ENCODE peak calls at places on chromosomes 5 and 9, in eight cellular contexts. W is CD8-positive, alpha-beta T cell; Y is nephron progenitor cell; R is brain microvascular endothelial cell; M is stomach; C is mesothelial cell of epicardium; D is OCI-LY7; K is coronary artery. H is an unnamed sample.

GRCh38 chr5:151195622-151196021 is 28.3 kb downstream of the CCDC69 start:
- DNase-seq in K (no peak), R (no peak), Y (no peak), D (no peak), M (no peak), C (no peak), W (no peak), H (no peak)

GRCh38 chr5:63495225-63495624 is 467.0 kb downstream of the HTR1A start:
- DNase-seq in R (no peak), K (no peak), W (no peak), M (no peak), C (no peak), D (no peak), Y (no peak), H (no peak)

GRCh38 chr9:69971643-69972449 is 71.8 kb upstream of the MAMDC2 start:
- DNase-seq in M (peak), K (peak), R (peak), D (peak), W (peak), C (peak), Y (peak), H (peak)

GRCh38 chr5:98631311-98632054 is 142.0 kb upstream of the RGMB start:
- DNase-seq in K (no peak), W (no peak), R (peak), Y (no peak), M (no peak), C (no peak), D (no peak), H (no peak)

GRCh38 chr5:33477816-33478215 is 37.1 kb downstream of the TARS1 start:
- DNase-seq in R (no peak), M (no peak), K (no peak), W (no peak), Y (no peak), D (no peak), C (no peak), H (no peak)

GRCh38 chr9:89149726-89150125 is 28.9 kb downstream of the SHC3 start:
- DNase-seq in M (no peak), C (no peak), K (no peak), D (no peak), Y (no peak), R (peak), W (no peak), H (no peak)

GRCh38 chr5:119706049-119706448 is 76.7 kb downstream of the FAM170A start:
- DNase-seq in W (no peak), Y (no peak), K (no peak), R (no peak), M (no peak), C (no peak), D (no peak), H (no peak)

GRCh38 chr5:33230467-33231078 is 210.2 kb upstream of the TARS1 start:
- DNase-seq in W (no peak), Y (no peak), M (no peak), D (no peak), C (no peak), K (no peak), R (no peak), H (no peak)

GRCh38 chr9:16689352-16689938 is 181.0 kb downstream of the BNC2 start:
- DNase-seq in Y (no peak), K (no peak), R (peak), M (peak), C (no peak), D (no peak), W (no peak), H (no peak)

GRCh38 chr9:35229066-35229778 is 67.4 kb downstream of the UNC13B start:
- DNase-seq in K (no peak), C (no peak), Y (no peak), D (no peak), M (no peak), W (no peak), R (no peak), H (no peak)

GRCh38 chr5:170892201-170892600 is 30.4 kb downstream of the RANBP17 start:
- DNase-seq in D (no peak), C (no peak), Y (no peak), K (no peak), W (no peak), R (peak), M (no peak), H (no peak)

GRCh38 chr5:87302061-87302460 is 34.4 kb downstream of the RASA1 start:
- DNase-seq in K (no peak), M (no peak), W (no peak), C (no peak), R (no peak), Y (no peak), D (no peak), H (no peak)

GRCh38 chr5:97842687-97843086 is 659.6 kb upstream of the RIOK2 start:
- DNase-seq in R (no peak), D (no peak), M (no peak), C (no peak), K (no peak), Y (no peak), W (no peak), H (no peak)

GRCh38 chr9:81634915-81635516 is 54.3 kb downstream of the TLE1 start:
- DNase-seq in C (no peak), K (no peak), D (no peak), M (no peak), W (no peak), R (peak), Y (no peak), H (no peak)

GRCh38 chr5:111772456-111772855 is 15.5 kb upstream of the NREP start:
- DNase-seq in K (no peak), W (no peak), M (no peak), Y (peak), D (peak), R (no peak), C (no peak), H (no peak)
- TF ChIP-seq CTCF in K (no peak), W (no peak), M (no peak), Y (no peak), D (no peak), R (peak), C (no peak), H (peak)

GRCh38 chr9:101445353-101446029 is 9.9 kb upstream of the ALDOB start:
- DNase-seq in Y (no peak), R (no peak), M (no peak), W (no peak), K (no peak), C (no peak), D (no peak), H (no peak)

GRCh38 chr9:101443358-101443757 is 7.8 kb upstream of the ALDOB start:
- DNase-seq in K (no peak), M (peak), Y (no peak), D (no peak), W (no peak), C (no peak), R (no peak), H (no peak)

GRCh38 chr9:101438523-101438922 is 2.9 kb upstream of the ALDOB start:
- DNase-seq in M (no peak), W (no peak), D (no peak), R (no peak), Y (no peak), K (no peak), C (no peak), H (no peak)

GRCh38 chr9:101440714-101441230 is 5.2 kb upstream of the ALDOB start:
- DNase-seq in C (no peak), D (peak), R (no peak), Y (no peak), M (no peak), K (no peak), W (no peak), H (no peak)

DNA sequence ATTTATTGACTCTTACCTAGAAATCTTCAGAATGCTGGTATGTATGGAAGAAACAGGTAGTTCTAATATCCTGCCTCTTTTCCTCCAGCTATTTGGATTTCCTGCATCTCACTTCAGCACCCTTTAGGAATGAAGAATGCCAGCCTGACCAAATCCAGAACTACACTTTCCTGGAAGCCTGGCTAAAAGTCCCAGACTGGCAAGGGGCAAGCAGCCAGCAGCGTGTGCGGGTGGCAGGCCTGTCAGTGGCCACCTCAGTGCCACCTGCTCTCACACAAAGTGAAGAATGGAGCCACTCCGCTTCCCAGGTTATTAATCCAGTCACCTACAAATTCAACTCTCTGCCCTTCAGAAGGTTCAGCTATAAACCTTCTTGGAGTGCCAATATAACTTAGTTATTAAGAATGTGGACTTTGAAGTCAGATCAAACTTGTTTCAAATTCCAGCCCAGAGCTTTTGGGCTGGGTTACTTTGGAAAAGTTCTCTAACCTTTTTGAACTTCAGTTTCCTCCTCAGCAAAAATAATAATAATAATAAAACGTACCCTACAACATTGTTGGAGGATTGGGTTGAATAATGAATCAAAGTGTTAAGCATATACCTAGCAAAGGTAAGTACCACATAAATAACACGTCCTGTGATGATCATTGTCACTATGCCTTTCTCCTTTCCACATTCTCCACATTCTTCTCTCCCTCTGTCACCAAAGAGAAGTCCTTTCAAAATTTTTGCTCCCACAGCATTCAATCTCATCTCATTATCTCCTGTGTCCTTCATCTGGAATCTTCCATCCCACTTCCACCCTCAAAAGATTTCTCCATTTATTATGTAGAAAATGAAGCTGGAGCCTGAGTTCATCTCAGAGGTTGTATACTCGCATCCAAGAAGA is 6.9 kb upstream of the ALDOB start:
- DNase-seq in M (peak), C (no peak), Y (no peak), K (no peak), W (no peak), R (no peak), D (no peak), H (no peak)
- TF ChIP-seq CTCF in M (no peak), C (no peak), Y (no peak), K (no peak), W (no peak), R (no peak), D (no peak), H (no peak)

GRCh38 chr5:153974131-153974812 is 64.4 kb downstream of the FAM114A2 start:
- DNase-seq in Y (peak), R (peak), W (peak), K (no peak), D (peak), C (no peak), M (no peak), H (no peak)

GRCh38 chr5:153979015-153979414 is 59.7 kb downstream of the FAM114A2 start:
- DNase-seq in D (no peak), Y (no peak), K (no peak), C (no peak), R (no peak), M (no peak), W (no peak), H (no peak)

GRCh38 chr5:153972240-153972639 is 66.5 kb downstream of the FAM114A2 start:
- DNase-seq in Y (no peak), K (no peak), C (no peak), M (no peak), W (no peak), D (no peak), R (no peak), H (no peak)

GRCh38 chr5:153970496-153970895 is 68.2 kb downstream of the FAM114A2 start:
- DNase-seq in C (no peak), R (no peak), W (no peak), D (no peak), K (no peak), Y (no peak), M (no peak), H (no peak)

DNA sequence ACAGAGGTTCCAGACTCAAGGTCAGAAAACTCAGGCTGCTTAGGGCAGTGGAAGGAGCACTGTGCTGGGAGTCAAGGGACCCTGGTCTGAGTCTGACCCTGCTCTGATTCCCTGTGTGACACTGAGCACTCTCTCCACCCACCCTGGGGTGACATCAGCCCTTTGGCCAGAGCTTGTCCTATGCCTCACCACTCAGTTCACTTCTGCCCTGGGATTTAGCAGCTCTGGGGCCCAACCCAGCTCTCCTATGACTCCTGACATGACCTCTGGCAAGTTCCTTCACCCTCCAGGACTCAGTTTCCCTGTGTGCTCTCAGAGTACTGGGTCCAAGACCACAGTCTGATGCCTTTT is 63.9 kb downstream of the FAM114A2 start:
- DNase-seq in Y (no peak), K (no peak), R (no peak), D (no peak), C (no peak), M (no peak), W (no peak), H (no peak)
- TF ChIP-seq CTCF in Y (no peak), K (no peak), R (no peak), D (no peak), C (no peak), M (no peak), W (no peak), H (no peak)

GRCh38 chr5:74634611-74635286 is 5.8 kb downstream of the ENC1 start:
- DNase-seq in D (no peak), R (no peak), M (no peak), C (no peak), W (no peak), K (no peak), Y (no peak), H (no peak)
- TF ChIP-seq CTCF in D (no peak), R (no peak), M (no peak), C (no peak), W (no peak), K (no peak), Y (no peak), H (no peak)

DNA sequence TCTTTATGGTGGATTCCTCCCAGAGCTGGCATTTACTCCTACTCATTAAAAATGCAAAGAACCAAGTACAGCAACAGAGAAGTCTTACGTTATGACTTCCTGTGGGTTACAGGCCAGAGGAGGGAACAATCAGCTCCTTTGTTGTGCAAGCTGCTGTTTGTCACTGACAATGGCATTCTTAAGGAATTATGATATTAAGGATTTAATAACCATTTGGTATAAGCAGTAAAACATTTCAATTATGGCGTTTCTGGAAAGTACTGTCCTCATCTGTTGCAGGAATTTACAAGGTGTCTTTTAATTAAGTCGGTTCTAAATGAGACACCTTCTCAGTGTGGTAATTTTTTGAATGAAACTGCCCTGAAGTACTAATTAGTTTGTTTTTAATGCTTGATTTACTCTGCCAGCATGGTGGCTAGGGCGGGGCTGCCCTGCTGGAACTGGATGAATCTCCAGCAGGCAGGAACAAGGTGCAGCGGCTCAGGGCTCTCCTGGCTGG is 49.1 kb upstream of the VDAC1 start:
- DNase-seq in C (no peak), K (no peak), D (no peak), R (no peak), W (no peak), M (no peak), Y (no peak), H (no peak)
- TF ChIP-seq CTCF in C (no peak), K (no peak), D (no peak), R (no peak), W (no peak), M (no peak), Y (no peak), H (no peak)

GRCh38 chr9:882416-882931 is 41.0 kb downstream of the DMRT1 start:
- DNase-seq in D (peak), K (no peak), Y (no peak), M (no peak), C (no peak), W (no peak), R (no peak), H (no peak)
- TF ChIP-seq CTCF in D (peak), K (no peak), Y (no peak), M (no peak), C (no peak), W (no peak), R (no peak), H (no peak)

GRCh38 chr5:141345327-141345726 is 1.7 kb downstream of the PCDHGA3 start:
- DNase-seq in D (no peak), R (no peak), Y (no peak), C (no peak), K (no peak), W (no peak), M (no peak), H (no peak)
- TF ChIP-seq CTCF in D (peak), R (no peak), Y (no peak), C (no peak), K (no peak), W (no peak), M (no peak), H (no peak)

DNA sequence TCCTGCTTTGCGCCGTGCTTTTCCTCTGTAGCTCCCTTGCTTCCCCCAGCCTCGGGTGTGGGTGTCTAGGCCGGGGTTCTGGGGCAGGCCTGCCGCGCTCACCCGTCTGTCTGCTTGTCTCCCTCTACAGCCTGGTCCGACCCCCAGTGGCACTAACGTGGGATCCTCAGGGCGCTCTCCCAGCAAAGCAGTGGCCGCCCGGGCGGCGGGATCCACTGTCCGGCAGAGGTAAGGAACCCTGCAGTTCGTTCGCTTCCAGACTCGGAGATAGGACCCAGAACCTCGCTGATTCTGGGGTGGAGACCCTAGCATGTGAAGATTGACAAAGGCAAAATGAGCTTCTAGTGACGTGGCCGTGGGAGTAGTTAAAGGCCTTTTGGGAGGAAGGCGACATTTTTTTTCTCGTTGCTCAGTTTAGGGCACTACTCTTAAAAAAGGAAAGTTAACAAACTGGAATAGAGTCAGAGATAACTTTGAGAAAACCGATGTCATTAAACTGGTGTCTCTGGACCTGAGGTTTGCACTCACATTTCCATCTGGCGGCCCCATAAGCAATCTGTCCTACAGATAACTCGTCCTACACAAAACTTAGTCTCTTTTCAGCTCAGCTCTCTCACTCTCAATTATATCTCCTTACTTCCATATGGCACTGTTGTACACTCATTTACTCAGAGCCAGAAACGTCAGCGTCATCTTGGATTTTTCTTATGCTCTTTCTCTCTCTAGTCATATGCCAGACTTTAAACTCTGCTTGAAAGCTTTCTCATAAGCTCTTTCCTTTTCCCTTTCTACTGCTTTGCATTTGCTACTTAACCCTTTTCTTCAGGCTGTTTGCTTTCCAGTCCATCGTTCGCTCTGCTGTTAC is 566 bp downstream of the SEC61B start:
- DNase-seq in K (no peak), Y (no peak), C (no peak), M (no peak), D (no peak), R (peak), W (no peak), H (no peak)
- TF ChIP-seq CTCF in K (no peak), Y (no peak), C (no peak), M (no peak), D (peak), R (peak), W (no peak), H (no peak)

GRCh38 chr5:53479656-53480473 is 564 bp upstream of the FST start:
- DNase-seq in W (peak), R (peak), K (no peak), D (no peak), Y (peak), M (peak), C (peak), H (peak)

GRCh38 chr5:53481887-53482716 is 1.7 kb downstream of the FST start:
- DNase-seq in W (peak), C (peak), D (peak), K (peak), M (peak), Y (peak), R (peak), H (peak)

GRCh38 chr5:53481354-53481886 is 991 bp downstream of the FST start:
- DNase-seq in C (no peak), Y (no peak), D (no peak), K (no peak), M (no peak), R (no peak), W (no peak), H (no peak)

GRCh38 chr5:53480474-53481353 is at the start of gene FST:
- DNase-seq in M (peak), W (no peak), R (no peak), K (no peak), Y (peak), C (no peak), D (no peak), H (no peak)

DNA sequence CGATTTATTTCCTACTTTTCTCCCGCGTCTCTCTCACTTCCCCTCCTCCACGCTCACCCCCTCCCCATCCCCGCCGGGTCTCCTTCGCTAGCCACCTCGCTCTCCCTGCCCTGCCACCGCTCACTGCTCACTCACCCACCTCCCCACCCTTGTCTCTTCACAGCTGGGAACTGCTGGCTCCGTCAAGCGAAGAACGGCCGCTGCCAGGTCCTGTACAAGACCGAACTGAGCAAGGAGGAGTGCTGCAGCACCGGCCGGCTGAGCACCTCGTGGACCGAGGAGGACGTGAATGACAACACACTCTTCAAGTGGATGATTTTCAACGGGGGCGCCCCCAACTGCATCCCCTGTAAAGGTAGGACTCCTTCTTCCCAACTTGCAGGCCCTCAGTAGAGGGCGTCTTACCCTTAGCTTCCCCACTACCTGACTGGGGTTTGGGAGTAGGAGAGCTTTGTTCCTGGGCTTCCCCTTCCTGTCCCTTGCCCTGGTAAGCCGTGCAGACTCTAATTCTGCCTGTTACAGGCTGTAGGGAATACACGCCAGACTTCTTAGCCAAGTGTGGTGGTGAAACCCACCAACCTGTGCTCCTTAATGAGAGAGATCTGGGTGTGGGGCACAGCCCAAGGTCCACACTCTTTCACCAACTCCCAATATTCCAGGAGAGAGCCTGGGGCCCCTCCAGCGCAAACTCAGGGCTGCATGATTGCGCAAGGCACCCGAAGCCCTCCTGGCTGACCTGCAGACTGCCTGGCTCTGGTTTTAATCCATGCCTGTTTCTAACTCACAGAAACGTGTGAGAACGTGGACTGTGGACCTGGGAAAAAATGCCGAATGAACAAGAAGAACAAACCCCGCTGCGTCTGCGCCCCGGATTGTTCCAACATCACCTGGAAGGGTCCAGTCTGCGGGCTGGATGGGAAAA is 2.5 kb downstream of the FST start:
- DNase-seq in Y (peak), W (no peak), C (no peak), R (no peak), M (peak), D (peak), K (peak), H (no peak)
- TF ChIP-seq CTCF in Y (peak), W (no peak), C (no peak), R (peak), M (no peak), D (peak), K (no peak), H (peak)